ENCODE peak calls at places on chromosomes 5 and 9, in five cellular contexts. Z is hepatocyte, T is MM.1S, L is GM23338, J is GM23248. O is an unnamed sample.
A peak's percentile ranks its signal among the peaks of the same experiment; 100 is the strongest.

GRCh38 chr5:159456722-159457462 is 126.6 kb upstream of the IL12B start:
- DNase-seq in Z (no peak), T (peak; percentile 88), L (no peak), J (peak; percentile 69), O (peak; percentile 72)

GRCh38 chr9:16048129-16048528 is 495.3 kb downstream of the CCDC171 start:
- DNase-seq in Z (no peak), T (no peak), L (no peak), J (no peak), O (no peak)

GRCh38 chr9:36970007-36970888 is 63.8 kb downstream of the PAX5 start:
- DNase-seq in Z (no peak), T (no peak), L (no peak), J (peak; percentile 40), O (peak; percentile 34)

GRCh38 chr9:13278368-13279246 is 885 bp downstream of the MPDZ start:
- DNase-seq in Z (peak; percentile 69), T (no peak), L (peak; percentile 67), J (peak; percentile 81), O (peak; percentile 14)

GRCh38 chr5:935510-936084 is 42.9 kb downstream of the TRIP13 start:
- DNase-seq in Z (no peak), T (no peak), L (no peak), J (no peak), O (no peak)

GRCh38 chr5:36606437-36607113 is at the start of gene SLC1A3:
- DNase-seq in Z (peak; percentile 79), T (peak; percentile 76), L (peak; percentile 84), J (peak; percentile 87), O (peak; percentile 80)

GRCh38 chr9:136799079-136799853 is 3.1 kb downstream of the CCDC183 start:
- DNase-seq in Z (peak; percentile 79), T (no peak), L (peak; percentile 64), J (peak; percentile 16), O (peak; percentile 48)

GRCh38 chr5:15933481-15934207 is 245.9 kb downstream of the MARCHF11 start:
- DNase-seq in Z (no peak), T (no peak), L (no peak), J (no peak), O (no peak)

GRCh38 chr5:81397169-81397568 is 3.2 kb upstream of the ACOT12 start:
- DNase-seq in Z (no peak), T (no peak), L (no peak), J (peak; percentile 50), O (no peak)

GRCh38 chr5:89478856-89479255 is 595.9 kb upstream of the MEF2C start:
- DNase-seq in Z (no peak), T (no peak), L (no peak), J (no peak), O (no peak)

GRCh38 chr5:146704949-146705665 is 173.4 kb downstream of the PPP2R2B start:
- DNase-seq in Z (no peak), T (no peak), L (no peak), J (no peak), O (no peak)

GRCh38 chr9:37040508-37041127 is 6.5 kb upstream of the PAX5 start:
- DNase-seq in Z (no peak), T (no peak), L (peak; percentile 45), J (no peak), O (no peak)

GRCh38 chr9:137058651-137059234 is 4.9 kb upstream of the ENTPD2 start:
- DNase-seq in Z (no peak), T (no peak), L (no peak), J (no peak), O (no peak)

GRCh38 chr9:78369644-78370219 is 72.8 kb downstream of the PSAT1 start:
- DNase-seq in Z (peak; percentile 84), T (no peak), L (peak; percentile 94), J (peak; percentile 67), O (peak; percentile 73)

GRCh38 chr5:127233590-127233989 is 57.0 kb upstream of the MEGF10 start:
- DNase-seq in Z (no peak), T (no peak), L (no peak), J (no peak), O (no peak)

GRCh38 chr5:177552839-177553455 is 1.4 kb downstream of the FAM193B start:
- DNase-seq in Z (no peak), T (no peak), L (peak; percentile 48), J (peak; percentile 74), O (peak; percentile 23)

GRCh38 chr5:150444770-150445169 is 4.8 kb downstream of the RPS14 start:
- DNase-seq in Z (no peak), T (no peak), L (no peak), J (no peak), O (no peak)
- H3K9me2 ChIP-seq in Z (no peaks in the 10 kb centered on the region), T (no peaks in the 10 kb centered on the region), L (no peaks in the 10 kb centered on the region), J (no peaks in the 10 kb centered on the region), O (no peaks in the 10 kb centered on the region)

GRCh38 chr5:133051117-133051546 is 681 bp upstream of the HSPA4 start:
- DNase-seq in Z (peak; percentile 71), T (no peak), L (no peak), J (peak; percentile 59), O (no peak)

GRCh38 chr5:133051547-133052316 is at the start of gene HSPA4:
- DNase-seq in Z (peak; percentile 99), T (peak; percentile 99), L (peak; percentile 99), J (peak; percentile 100), O (peak; percentile 96)

GRCh38 chr5:133048993-133049725 is 2.7 kb upstream of the HSPA4 start:
- DNase-seq in Z (no peak), T (no peak), L (no peak), J (peak; percentile 25), O (no peak)

GRCh38 chr5:133049726-133050048 is 2.1 kb upstream of the HSPA4 start:
- DNase-seq in Z (peak; percentile 37), T (no peak), L (no peak), J (no peak), O (peak; percentile 56)

DNA sequence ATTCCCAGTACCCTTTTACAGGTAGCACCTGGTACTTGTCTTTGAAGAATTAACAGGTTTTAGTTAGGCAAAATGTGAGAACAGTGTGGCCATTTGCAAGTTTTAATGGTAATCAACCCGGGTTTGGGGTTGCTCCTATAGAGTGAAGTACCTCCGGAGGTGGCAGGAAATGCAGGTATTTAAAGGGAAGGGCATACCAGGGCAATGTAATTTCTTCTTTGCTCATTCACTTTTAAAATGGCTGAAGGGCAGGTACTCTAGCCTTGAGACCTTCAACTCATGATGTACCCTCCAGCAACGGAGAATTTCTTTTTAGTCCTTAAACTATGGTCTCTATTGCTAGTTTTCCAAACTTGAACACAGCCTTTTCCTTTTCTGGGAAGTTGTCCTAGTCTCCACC is 1.3 kb upstream of the HSPA4 start:
- DNase-seq in Z (no peak), T (no peak), L (peak; percentile 89), J (no peak), O (no peak)
- TF ChIP-seq EZH2phosphoT487 in Z (no peak), T (no peak), L (no peak), J (no peak), O (no peak)

DNA sequence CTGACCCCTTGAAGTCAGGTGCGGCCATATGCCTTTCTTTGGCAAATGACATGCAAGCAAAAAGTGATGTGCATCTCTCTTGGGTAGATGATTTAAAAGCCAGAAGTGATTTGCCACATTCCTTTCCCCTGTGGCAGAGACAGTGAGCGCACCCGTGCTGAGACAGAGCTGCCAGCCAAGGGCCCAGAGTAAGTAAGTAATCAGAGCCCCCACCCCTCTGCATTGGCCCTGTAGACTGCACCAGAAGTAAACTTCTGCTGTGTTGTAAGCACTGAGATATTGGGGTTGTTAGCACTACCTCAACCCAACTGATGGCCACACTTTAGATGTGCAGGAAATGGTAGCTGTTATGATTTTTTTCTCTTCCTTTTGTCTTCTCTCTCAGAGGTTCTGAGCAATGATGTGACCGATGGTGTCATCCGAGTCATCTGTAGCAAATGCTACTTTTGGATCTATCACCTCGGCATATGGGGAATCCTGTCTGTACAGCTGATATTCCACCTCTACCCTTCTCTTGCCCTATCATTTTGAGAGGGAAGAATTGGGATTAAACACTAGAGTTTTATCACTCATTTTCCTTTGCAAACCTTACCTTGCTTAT is 58.0 kb downstream of the DOCK2 start:
- DNase-seq in Z (no peak), T (no peak), L (no peak), J (peak; percentile 58), O (peak; percentile 28)
- H3K9me2 ChIP-seq in Z (no peaks in the 10 kb centered on the region), T (no peaks in the 10 kb centered on the region), L (no peaks in the 10 kb centered on the region), J (no peaks in the 10 kb centered on the region), O (no peaks in the 10 kb centered on the region)

DNA sequence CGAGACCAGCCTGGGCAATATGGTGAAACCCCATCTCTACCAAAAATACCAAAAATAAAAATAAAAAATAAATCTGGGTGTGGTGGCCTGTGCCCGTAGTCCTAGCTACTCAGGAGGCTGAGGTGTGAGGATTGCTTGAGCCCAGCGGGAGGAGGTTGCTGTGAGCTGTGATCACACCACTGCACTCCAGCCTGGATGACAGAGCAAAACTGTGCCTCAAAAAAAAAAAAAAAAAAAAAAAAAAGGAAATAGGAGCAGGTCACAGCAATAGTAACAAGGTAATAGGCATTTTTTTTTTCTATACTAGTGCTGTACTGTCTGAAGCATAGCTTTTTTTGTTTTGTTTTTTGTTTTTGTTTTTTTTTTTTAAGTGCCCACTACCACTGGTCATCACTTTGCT is 5.8 kb downstream of the LRRC70 start:
- DNase-seq in Z (no peak), T (no peak), L (no peak), J (no peak), O (no peak)
- TF ChIP-seq EZH2phosphoT487 in Z (no peak), T (no peak), L (no peak), J (no peak), O (no peak)

DNA sequence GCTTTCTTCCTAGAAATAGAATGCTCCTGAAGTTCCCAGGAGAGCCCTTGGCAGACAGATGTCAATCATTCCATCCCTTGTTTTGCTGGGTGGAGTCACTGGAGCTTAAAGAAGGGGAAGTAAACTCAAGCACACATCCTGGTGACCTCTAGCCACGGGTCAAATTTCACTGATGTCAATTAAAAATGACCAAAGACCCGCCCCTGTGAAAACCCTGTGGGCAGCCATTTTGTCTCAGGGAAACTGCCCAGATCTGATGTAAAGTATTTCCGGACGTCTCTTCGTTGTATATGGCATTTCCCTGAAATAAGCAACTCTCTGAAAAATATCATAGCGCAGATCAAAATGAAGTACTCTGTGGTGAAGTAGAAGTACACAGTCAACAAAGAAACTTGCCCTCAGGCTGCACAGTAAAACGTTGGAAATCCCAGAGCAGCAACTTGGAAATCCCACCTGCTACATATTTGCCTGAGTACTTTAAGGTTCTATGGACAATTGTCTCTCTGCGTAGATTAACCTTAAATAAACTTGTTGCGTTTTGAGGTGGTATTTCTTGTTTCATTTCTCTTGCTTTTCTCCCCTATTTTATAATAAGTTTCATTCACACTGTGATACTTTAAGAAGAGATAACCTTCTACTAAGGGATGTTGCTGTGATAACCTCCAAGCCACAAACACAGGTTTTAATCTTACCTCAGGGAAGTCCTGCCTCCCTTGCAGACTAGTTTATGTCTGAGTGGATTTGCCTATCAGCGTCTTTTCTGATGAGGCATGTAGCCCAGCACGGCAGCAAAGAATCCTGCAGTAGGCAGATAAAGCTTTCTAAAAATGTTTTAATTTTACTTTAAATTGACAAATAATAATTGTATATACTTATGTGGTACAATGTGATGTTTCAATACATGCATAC is 60.9 kb upstream of the PIP5K1B start:
- DNase-seq in Z (no peak), T (no peak), L (peak; percentile 74), J (no peak), O (no peak)
- H3K9me2 ChIP-seq in Z (no peaks in the 10 kb centered on the region), T (no peaks in the 10 kb centered on the region), L (peaks cover 11% of the 10 kb centered on the region), J (no peaks in the 10 kb centered on the region), O (no peaks in the 10 kb centered on the region)

GRCh38 chr5:31763399-31763798 is 124.5 kb downstream of the PDZD2 start:
- DNase-seq in Z (no peak), T (no peak), L (no peak), J (no peak), O (no peak)
- TF ChIP-seq EZH2phosphoT487 in Z (no peak), T (no peak), L (no peak), J (no peak), O (no peak)

GRCh38 chr9:112145886-112146285 is 29.2 kb downstream of the SUSD1 start:
- DNase-seq in Z (peak; percentile 46), T (no peak), L (peak; percentile 65), J (no peak), O (peak; percentile 91)
- H3K9me2 ChIP-seq in Z (no peaks in the 10 kb centered on the region), T (no peaks in the 10 kb centered on the region), L (no peaks in the 10 kb centered on the region), J (no peaks in the 10 kb centered on the region), O (no peaks in the 10 kb centered on the region)